ENCODE peak calls at places on chromosomes 5 and 9, in four cellular contexts. I, H, V and C are unnamed samples.

GRCh38 chr9:125100822-125101221 is 42.5 kb downstream of the SCAI start:
- DNase-seq in I (no peak), H (no peak), V (no peak), C (no peak)

GRCh38 chr5:171681667-171682066 is 104.0 kb upstream of the SMIM23 start:
- DNase-seq in I (no peak), H (no peak), V (no peak), C (no peak)

GRCh38 chr9:33019797-33020196 is 5.3 kb upstream of the DNAJA1 start:
- DNase-seq in I (no peak), H (no peak), V (no peak), C (no peak)

GRCh38 chr9:111868475-111868874 is 28.1 kb upstream of the UGCG start:
- DNase-seq in I (no peak), H (no peak), V (no peak), C (no peak)

GRCh38 chr9:129142115-129142514 is 30.9 kb downstream of the PTPA start:
- DNase-seq in I (no peak), H (no peak), V (no peak), C (no peak)

GRCh38 chr9:37001461-37001860 is 32.6 kb downstream of the PAX5 start:
- DNase-seq in I (peak; percentile 6), H (no peak), V (no peak), C (no peak)

GRCh38 chr5:107215581-107215980 is 455.2 kb downstream of the EFNA5 start:
- DNase-seq in I (no peak), H (no peak), V (no peak), C (no peak)

GRCh38 chr5:123500476-123500875 is 11.5 kb upstream of the CSNK1G3 start:
- DNase-seq in I (peak; percentile 23), H (no peak), V (no peak), C (no peak)

GRCh38 chr5:169637085-169637855 is at the start of gene DOCK2:
- DNase-seq in I (no peak), H (no peak), V (peak; percentile 15), C (no peak)

GRCh38 chr5:94039101-94039500 is 297.7 kb upstream of the POU5F2 start:
- DNase-seq in I (no peak), H (no peak), V (peak; percentile 51), C (no peak)

GRCh38 chr5:157558089-157558595 is 17.4 kb downstream of the ADAM19 start:
- DNase-seq in I (peak; percentile 83), H (no peak), V (no peak), C (peak; percentile 80)

GRCh38 chr5:78360674-78361225 is 333 bp downstream of the SCAMP1 start:
- DNase-seq in I (peak; percentile 49), H (peak; percentile 63), V (no peak), C (peak; percentile 63)

GRCh38 chr5:3564136-3564535 is 31.5 kb upstream of the IRX1 start:
- DNase-seq in I (no peak), H (no peak), V (no peak), C (no peak)

GRCh38 chr9:28073278-28073677 is 500.0 kb upstream of the C9orf72 start:
- DNase-seq in I (peak; percentile 54), H (peak; percentile 44), V (peak; percentile 68), C (peak; percentile 82)

GRCh38 chr5:32446660-32447059 is 2.1 kb upstream of the ZFR start:
- DNase-seq in I (no peak), H (no peak), V (no peak), C (no peak)

GRCh38 chr9:131382850-131383729 is 10.8 kb upstream of the PRRC2B start:
- DNase-seq in I (peak; percentile 83), H (peak; percentile 77), V (peak; percentile 92), C (peak; percentile 92)

GRCh38 chr5:112742424-112742823 is 4.7 kb downstream of the APC start:
- DNase-seq in I (no peak), H (no peak), V (no peak), C (no peak)

GRCh38 chr9:37676411-37676830 is 25.7 kb downstream of the FRMPD1 start:
- DNase-seq in I (no peak), H (peak; percentile 97), V (no peak), C (peak; percentile 94)

GRCh38 chr9:91315191-91315590 is 46.5 kb downstream of the AUH start:
- DNase-seq in I (no peak), H (no peak), V (peak; percentile 34), C (no peak)

GRCh38 chr5:156481741-156482140 is 154.8 kb downstream of the SGCD start:
- DNase-seq in I (no peak), H (no peak), V (no peak), C (peak; percentile 43)

GRCh38 chr5:176730815-176731475 is 79.4 kb upstream of the UNC5A start:
- DNase-seq in I (no peak), H (no peak), V (no peak), C (no peak)

GRCh38 chr9:136754626-136755284 is 3.3 kb downstream of the LCN8 start:
- DNase-seq in I (no peak), H (no peak), V (peak; percentile 32), C (no peak)

GRCh38 chr5:67416133-67416937 is 219.7 kb upstream of the CD180 start:
- DNase-seq in I (no peak), H (no peak), V (peak; percentile 84), C (no peak)

GRCh38 chr5:152066760-152067159 is 142.1 kb upstream of the GLRA1 start:
- DNase-seq in I (no peak), H (no peak), V (no peak), C (no peak)

GRCh38 chr5:135230326-135230925 is 168.6 kb downstream of the MACROH2A1 start:
- DNase-seq in I (peak; percentile 63), H (no peak), V (no peak), C (no peak)

GRCh38 chr5:36066540-36067210 is at the start of gene UGT3A2:
- DNase-seq in I (no peak), H (no peak), V (peak; percentile 96), C (peak; percentile 85)

GRCh38 chr9:97938081-97938644 is at the start of gene HEMGN:
- DNase-seq in I (no peak), H (no peak), V (no peak), C (no peak)

GRCh38 chr9:19233344-19233743 is 2.9 kb downstream of the DENND4C start:
- DNase-seq in I (no peak), H (no peak), V (no peak), C (no peak)

GRCh38 chr5:96807099-96807654 is 568 bp downstream of the ERAP1 start:
- DNase-seq in I (peak; percentile 91), H (peak; percentile 36), V (peak; percentile 60), C (peak; percentile 56)

GRCh38 chr9:124282442-124283231 is 24.9 kb downstream of the NEK6 start:
- DNase-seq in I (no peak), H (no peak), V (no peak), C (no peak)

GRCh38 chr5:6066026-6066425 is 312.3 kb downstream of the MED10 start:
- DNase-seq in I (no peak), H (no peak), V (no peak), C (no peak)

GRCh38 chr9:17862081-17862480 is 283.2 kb downstream of the SH3GL2 start:
- DNase-seq in I (no peak), H (no peak), V (no peak), C (no peak)

GRCh38 chr5:72363146-72363802 is 43.1 kb downstream of the PTCD2 start:
- DNase-seq in I (peak; percentile 77), H (no peak), V (peak; percentile 90), C (no peak)

GRCh38 chr5:154937718-154938466 is at the start of gene GEMIN5:
- DNase-seq in I (peak; percentile 93), H (peak; percentile 62), V (peak; percentile 95), C (peak; percentile 93)